ENCODE peak calls at places on chromosome 18, in nine cellular contexts. I, T, W, N, Z, C, J, D and U are unnamed samples.

GRCh38 chr18:32469691-32470131 is 971 bp downstream of the GAREM1 start:
- DNase-seq in I (no peak), T (no peak), W (peak), N (no peak), Z (peak), C (no peak), J (peak), D (no peak), U (no peak)

GRCh38 chr18:62596145-62597005 is 73.5 kb downstream of the ZCCHC2 start:
- DNase-seq in I (peak), T (peak), W (no peak), N (no peak), Z (peak), C (no peak), J (peak), D (peak), U (no peak)

GRCh38 chr18:3444954-3445353 is 5.0 kb upstream of the TGIF1 start:
- DNase-seq in I (no peak), T (no peak), W (no peak), N (no peak), Z (no peak), C (no peak), J (no peak), D (no peak), U (no peak)

GRCh38 chr18:72233106-72233505 is 311.0 kb downstream of the CBLN2 start:
- DNase-seq in I (no peak), T (no peak), W (no peak), N (no peak), Z (no peak), C (no peak), J (peak), D (no peak), U (no peak)

GRCh38 chr18:68699043-68699442 is 15.9 kb downstream of the TMX3 start:
- DNase-seq in I (no peak), T (no peak), W (peak), N (no peak), Z (peak), C (no peak), J (no peak), D (no peak), U (no peak)

GRCh38 chr18:48769006-48769646 is 181.6 kb downstream of the SMAD7 start:
- DNase-seq in I (no peak), T (no peak), W (no peak), N (no peak), Z (no peak), C (no peak), J (no peak), D (no peak), U (no peak)

GRCh38 chr18:65934874-65935273 is 184.1 kb downstream of the CDH7 start:
- DNase-seq in I (no peak), T (no peak), W (no peak), N (no peak), Z (no peak), C (no peak), J (no peak), D (no peak), U (no peak)

GRCh38 chr18:72119082-72119481 is 425.1 kb downstream of the CBLN2 start:
- DNase-seq in I (no peak), T (no peak), W (no peak), N (no peak), Z (no peak), C (no peak), J (no peak), D (no peak), U (no peak)

GRCh38 chr18:11514267-11514666 is 95.1 kb upstream of the SLC35G4 start:
- DNase-seq in I (no peak), T (no peak), W (no peak), N (no peak), Z (peak), C (no peak), J (no peak), D (no peak), U (no peak)

GRCh38 chr18:9916067-9916684 is 2.4 kb downstream of the VAPA start:
- DNase-seq in I (no peak), T (no peak), W (peak), N (no peak), Z (peak), C (no peak), J (peak), D (no peak), U (no peak)

GRCh38 chr18:37385846-37386435 is 179.7 kb downstream of the CELF4 start:
- DNase-seq in I (no peak), T (no peak), W (peak), N (no peak), Z (peak), C (no peak), J (peak), D (no peak), U (no peak)

GRCh38 chr18:76565238-76566173 is 70.5 kb upstream of the ZNF516 start:
- DNase-seq in I (no peak), T (peak), W (peak), N (no peak), Z (peak), C (no peak), J (peak), D (peak), U (peak)

GRCh38 chr18:27609221-27609620 is 424.1 kb upstream of the CHST9 start:
- DNase-seq in I (no peak), T (no peak), W (no peak), N (no peak), Z (no peak), C (no peak), J (no peak), D (no peak), U (no peak)

GRCh38 chr18:3454365-3455089 is 4.6 kb downstream of the TGIF1 start:
- DNase-seq in I (no peak), T (peak), W (peak), N (no peak), Z (peak), C (no peak), J (peak), D (peak), U (no peak)

GRCh38 chr18:10916865-10917264 is 232.5 kb downstream of the PIEZO2 start:
- DNase-seq in I (no peak), T (no peak), W (no peak), N (no peak), Z (no peak), C (no peak), J (no peak), D (no peak), U (no peak)

GRCh38 chr18:58990720-58991119 is 126.0 kb downstream of the ZNF532 start:
- DNase-seq in I (no peak), T (no peak), W (no peak), N (no peak), Z (no peak), C (no peak), J (no peak), D (peak), U (no peak)

GRCh38 chr18:73511751-73512525 is 635.7 kb downstream of the FBXO15 start:
- DNase-seq in I (no peak), T (no peak), W (peak), N (no peak), Z (peak), C (no peak), J (no peak), D (no peak), U (no peak)

DNA sequence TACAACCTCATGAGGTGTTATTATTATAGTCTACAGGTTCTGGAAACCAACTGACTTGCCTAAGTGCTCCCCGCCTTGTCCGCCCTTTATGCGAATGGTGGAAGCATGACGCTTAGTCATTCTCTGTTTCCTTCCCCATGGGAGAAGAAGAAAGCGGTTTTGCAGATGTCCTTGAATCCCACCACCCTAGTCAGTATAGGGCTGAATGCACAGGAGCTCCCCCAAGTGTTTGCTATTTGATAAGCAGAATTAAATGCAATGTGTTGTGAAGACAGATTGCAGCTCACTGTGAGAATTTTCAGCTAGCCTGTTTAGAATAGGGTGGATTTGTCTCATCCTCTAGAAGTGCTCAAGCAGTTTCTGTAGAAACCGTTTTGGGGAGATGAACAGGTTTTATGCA is 652.0 kb downstream of the DCC start:
- DNase-seq in I (no peak), T (no peak), W (no peak), N (no peak), Z (no peak), C (no peak), J (peak), D (peak), U (no peak)
- TF ChIP-seq CTCF in I (peak), T (peak), W (no peak), N (no peak), Z (no peak), C (no peak), J (peak), D (peak), U (peak)

DNA sequence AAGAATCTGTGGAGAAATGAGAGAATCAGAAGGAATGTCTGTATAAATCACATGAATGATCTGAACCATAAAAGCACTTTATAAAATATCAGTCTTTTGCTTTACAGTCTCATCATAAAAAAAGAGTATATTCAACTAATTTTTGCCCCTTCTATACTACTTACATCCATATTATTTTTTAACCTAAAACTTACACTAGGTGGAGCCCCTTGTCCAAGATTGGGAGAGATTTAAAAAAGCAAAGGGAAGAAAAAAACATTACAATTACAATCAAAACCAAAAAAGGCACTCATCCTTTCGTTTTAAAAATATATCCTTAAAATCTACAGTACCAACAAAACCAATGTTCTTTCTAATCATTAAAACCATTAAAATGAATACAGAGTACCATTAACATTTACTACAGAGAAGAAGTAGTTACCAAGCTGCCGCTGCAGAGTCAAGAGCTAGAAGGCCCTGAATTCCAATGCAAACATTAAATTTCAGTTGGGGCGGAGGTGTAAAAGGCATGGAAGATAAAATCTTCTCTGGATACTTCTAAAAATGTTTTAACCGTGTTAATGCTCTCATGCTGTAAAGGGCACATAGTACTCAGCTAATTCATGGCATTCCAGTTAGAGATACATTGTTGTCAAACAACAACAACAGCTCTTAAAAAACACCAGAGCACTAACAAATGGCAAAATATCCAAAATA is 56.7 kb upstream of the EPB41L3 start:
- DNase-seq in I (no peak), T (no peak), W (peak), N (no peak), Z (peak), C (no peak), J (peak), D (no peak), U (no peak)
- TF ChIP-seq CTCF in I (peak), T (peak), W (peak), N (no peak), Z (peak), C (no peak), J (peak), D (peak), U (peak)

GRCh38 chr18:39841133-39842041 is 2113.6 kb upstream of the PIK3C3 start:
- DNase-seq in I (peak), T (peak), W (peak), N (no peak), Z (peak), C (no peak), J (peak), D (peak), U (peak)
- TF ChIP-seq CTCF in I (peak), T (peak), W (peak), N (no peak), Z (peak), C (peak), J (peak), D (peak), U (peak)

DNA sequence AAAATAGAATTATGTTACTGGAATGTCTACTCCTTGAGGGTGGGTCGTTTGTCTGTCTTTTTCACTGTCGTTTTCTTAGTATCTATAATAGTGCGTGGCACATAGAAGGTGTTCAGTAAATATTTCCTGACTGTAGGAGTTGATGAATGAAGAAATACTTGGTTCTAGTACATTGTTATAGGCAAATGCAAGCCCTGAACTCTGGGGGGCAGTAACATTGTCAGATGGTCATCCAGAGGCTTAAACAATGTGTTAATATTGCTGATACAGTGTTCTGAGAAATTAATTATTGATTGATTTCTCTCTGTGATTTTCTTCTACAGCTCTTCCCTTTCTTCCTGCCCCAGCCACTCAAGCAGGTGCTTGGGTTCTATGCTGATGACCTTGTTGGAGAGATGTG is 24.4 kb upstream of the THOC1 start:
- DNase-seq in I (no peak), T (no peak), W (no peak), N (no peak), Z (no peak), C (no peak), J (no peak), D (no peak), U (no peak)
- TF ChIP-seq CTCF in I (peak), T (no peak), W (peak), N (no peak), Z (peak), C (no peak), J (no peak), D (peak), U (peak)

GRCh38 chr18:57910134-57910533 is 107.0 kb upstream of the ATP8B1 start:
- DNase-seq in I (no peak), T (no peak), W (no peak), N (no peak), Z (no peak), C (no peak), J (no peak), D (no peak), U (no peak)

GRCh38 chr18:57909620-57910019 is 106.5 kb upstream of the ATP8B1 start:
- DNase-seq in I (no peak), T (no peak), W (no peak), N (no peak), Z (no peak), C (no peak), J (no peak), D (no peak), U (no peak)

GRCh38 chr18:57908092-57908491 is 105.0 kb upstream of the ATP8B1 start:
- DNase-seq in I (no peak), T (no peak), W (no peak), N (no peak), Z (no peak), C (no peak), J (no peak), D (no peak), U (no peak)

GRCh38 chr18:57913686-57914085 is 110.6 kb upstream of the ATP8B1 start:
- DNase-seq in I (no peak), T (no peak), W (no peak), N (no peak), Z (no peak), C (no peak), J (no peak), D (no peak), U (no peak)

GRCh38 chr18:57910817-57911216 is 107.7 kb upstream of the ATP8B1 start:
- DNase-seq in I (no peak), T (peak), W (no peak), N (no peak), Z (no peak), C (no peak), J (peak), D (peak), U (no peak)
- TF ChIP-seq CTCF in I (peak), T (peak), W (peak), N (no peak), Z (peak), C (no peak), J (peak), D (peak), U (peak)

GRCh38 chr18:56188521-56188920 is 449.9 kb downstream of the TXNL1 start:
- DNase-seq in I (no peak), T (no peak), W (no peak), N (no peak), Z (no peak), C (no peak), J (no peak), D (no peak), U (no peak)
- TF ChIP-seq CTCF in I (no peak), T (no peak), W (no peak), N (no peak), Z (no peak), C (no peak), J (no peak), D (no peak), U (no peak)

GRCh38 chr18:25931126-25931525 is 159.3 kb downstream of the SS18 start:
- DNase-seq in I (no peak), T (no peak), W (no peak), N (no peak), Z (no peak), C (no peak), J (no peak), D (no peak), U (no peak)
- TF ChIP-seq CTCF in I (no peak), T (no peak), W (no peak), N (no peak), Z (no peak), C (no peak), J (no peak), D (no peak), U (no peak)